ENCODE peak calls at places on chromosomes 5 and 9, in four cellular contexts. E, L, H and K are unnamed samples. For H3K4me1, the result is how much of the 10 kb centered on the place peaks cover.

GRCh38 chr9:80030801-80031200 is 459.0 kb downstream of the TLE4 start:
- DNase-seq in E (no peak), L (no peak), H (no peak), K (no peak)

GRCh38 chr9:1216532-1216931 is 166.4 kb downstream of the DMRT2 start:
- DNase-seq in E (no peak), L (no peak), H (no peak), K (no peak)

GRCh38 chr5:167217097-167217743 is 1074.2 kb upstream of the WWC1 start:
- DNase-seq in E (no peak), L (no peak), H (peak), K (peak)

GRCh38 chr5:131605086-131605485 is 29.9 kb downstream of the RAPGEF6 start:
- DNase-seq in E (no peak), L (no peak), H (no peak), K (no peak)

GRCh38 chr9:83701769-83702168 is 6.0 kb downstream of the UBQLN1 start:
- DNase-seq in E (no peak), L (no peak), H (peak), K (no peak)

GRCh38 chr9:105280730-105281129 is 36.3 kb downstream of the SLC44A1 start:
- DNase-seq in E (no peak), L (no peak), H (no peak), K (no peak)

GRCh38 chr5:1793301-1793740 is 6.3 kb downstream of the MRPL36 start:
- DNase-seq in E (no peak), L (no peak), H (peak), K (no peak)

GRCh38 chr9:16484178-16484577 is 386.3 kb downstream of the BNC2 start:
- DNase-seq in E (peak), L (no peak), H (no peak), K (no peak)

GRCh38 chr5:40236001-40236400 is 443.7 kb upstream of the PTGER4 start:
- DNase-seq in E (no peak), L (no peak), H (no peak), K (no peak)

GRCh38 chr5:151173711-151174611 is 16.4 kb upstream of the ANXA6 start:
- DNase-seq in E (no peak), L (peak), H (no peak), K (no peak)

GRCh38 chr5:44951371-44951770 is 142.6 kb downstream of the MRPS30 start:
- DNase-seq in E (no peak), L (no peak), H (no peak), K (no peak)

GRCh38 chr5:163658702-163659567 is 153.5 kb downstream of the MAT2B start:
- DNase-seq in E (peak), L (no peak), H (no peak), K (no peak)

GRCh38 chr9:5556101-5556500 is 45.8 kb downstream of the PDCD1LG2 start:
- DNase-seq in E (no peak), L (no peak), H (no peak), K (no peak)

GRCh38 chr9:37215456-37216229 is 95.3 kb downstream of the ZCCHC7 start:
- DNase-seq in E (no peak), L (no peak), H (peak), K (peak)

GRCh38 chr9:31140316-31140715 is 1244.1 kb upstream of the ACO1 start:
- DNase-seq in E (peak), L (no peak), H (peak), K (peak)

GRCh38 chr5:43642428-43642827 is 39.4 kb downstream of the NNT start:
- DNase-seq in E (no peak), L (no peak), H (no peak), K (no peak)

GRCh38 chr5:132238169-132238744 is 10.6 kb upstream of the P4HA2 start:
- DNase-seq in E (peak), L (peak), H (peak), K (peak)

GRCh38 chr5:60333103-60333502 is 366.9 kb downstream of the DEPDC1B start:
- DNase-seq in E (no peak), L (no peak), H (no peak), K (no peak)

GRCh38 chr5:124546643-124547042 is 199.8 kb downstream of the ZNF608 start:
- DNase-seq in E (no peak), L (no peak), H (peak), K (peak)

GRCh38 chr5:178348356-178349146 is 115.9 kb upstream of the PHYKPL start:
- DNase-seq in E (peak), L (no peak), H (no peak), K (no peak)

GRCh38 chr5:41863871-41864486 is 6.2 kb downstream of the OXCT1 start:
- DNase-seq in E (no peak), L (no peak), H (peak), K (peak)

GRCh38 chr5:160651682-160652645 is 200.0 kb downstream of the ATP10B start:
- DNase-seq in E (no peak), L (no peak), H (no peak), K (no peak)

GRCh38 chr5:160646033-160646432 is 206.0 kb downstream of the ATP10B start:
- DNase-seq in E (no peak), L (no peak), H (no peak), K (no peak)

GRCh38 chr5:160643588-160643987 is 208.4 kb downstream of the ATP10B start:
- DNase-seq in E (no peak), L (no peak), H (no peak), K (no peak)

GRCh38 chr5:160649304-160649703 is 202.7 kb downstream of the ATP10B start:
- DNase-seq in E (peak), L (no peak), H (no peak), K (peak)
- TF ChIP-seq CTCF in E (peak), L (no peak), H (no peak), K (peak)

DNA sequence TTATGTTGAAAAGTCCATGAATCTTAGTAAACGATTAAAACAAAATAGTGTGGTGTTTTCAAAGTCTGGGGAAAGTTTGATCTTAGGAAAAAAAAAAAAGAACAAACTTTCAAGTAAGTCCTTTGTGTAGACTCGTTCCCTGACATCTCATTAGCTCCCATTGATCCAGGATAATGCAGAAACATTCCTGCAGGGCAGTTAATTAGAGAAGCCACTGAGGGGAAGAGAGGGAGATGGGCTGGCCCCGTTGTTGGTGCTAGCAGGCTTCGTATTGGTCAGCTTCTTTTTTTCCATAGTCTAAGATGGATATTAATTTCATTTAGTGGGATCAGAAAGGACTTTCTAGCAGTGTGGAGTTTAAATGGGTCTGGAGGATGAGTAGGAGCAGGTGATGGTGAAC is 340.2 kb downstream of the DRD1 start:
- DNase-seq in E (no peak), L (no peak), H (no peak), K (no peak)
- H3K4me1 ChIP-seq in E (under half), L (under half), H (under half), K (under half)

GRCh38 chr5:162591724-162592123 is 524.2 kb downstream of the GABRG2 start:
- DNase-seq in E (no peak), L (no peak), H (no peak), K (no peak)

GRCh38 chr5:162593881-162594280 is 526.3 kb downstream of the GABRG2 start:
- DNase-seq in E (peak), L (no peak), H (no peak), K (peak)
- TF ChIP-seq CTCF in E (peak), L (no peak), H (no peak), K (peak)

DNA sequence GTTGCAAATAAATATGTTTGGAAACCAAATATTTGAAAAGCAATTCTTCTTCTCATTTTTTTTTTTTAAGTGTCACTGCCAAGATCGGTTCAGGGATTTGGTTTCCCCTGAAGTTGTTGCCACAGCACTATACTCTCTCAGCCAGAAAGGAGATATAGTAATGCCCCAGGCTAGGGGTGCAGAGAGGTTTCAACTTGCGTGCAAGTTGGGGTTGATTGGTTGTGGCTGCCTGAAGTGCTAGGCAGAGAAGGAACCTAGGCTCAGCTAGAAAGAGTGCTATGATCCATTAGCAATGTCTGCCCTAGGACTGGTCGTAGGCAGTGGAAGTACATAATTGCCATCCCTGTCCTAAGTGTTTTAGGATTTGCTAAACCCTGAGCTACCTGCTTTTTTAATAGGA is 136.6 kb upstream of the SMIM23 start:
- DNase-seq in E (no peak), L (no peak), H (no peak), K (no peak)
- H3K4me1 ChIP-seq in E (under half), L (under half), H (under half), K (under half)

DNA sequence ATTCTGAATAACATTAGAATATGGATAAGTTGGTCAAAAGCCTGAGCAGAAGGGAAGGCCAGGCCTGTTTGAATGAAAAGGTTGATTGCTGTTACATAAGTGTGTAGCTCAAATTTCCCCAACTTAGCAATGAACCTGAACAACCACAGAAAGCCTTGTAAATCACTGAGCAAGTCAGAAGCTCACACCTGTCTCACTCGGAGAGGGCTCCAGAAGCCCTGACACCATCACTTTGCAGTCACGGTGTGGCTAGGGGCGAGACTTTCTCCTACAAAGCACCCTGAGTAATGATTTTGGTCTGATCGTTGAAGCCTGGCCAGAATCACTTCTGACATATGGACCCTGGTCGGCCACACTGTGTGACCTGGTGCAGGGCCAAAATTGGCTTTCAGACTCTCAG is 62.0 kb downstream of the MTX3 start:
- DNase-seq in E (no peak), L (no peak), H (no peak), K (no peak)
- TF ChIP-seq CTCF in E (no peak), L (no peak), H (no peak), K (no peak)

GRCh38 chr9:35108946-35109575 is 6.1 kb upstream of the STOML2 start:
- DNase-seq in E (no peak), L (no peak), H (no peak), K (no peak)

GRCh38 chr9:35110327-35110758 is 5.3 kb downstream of the ATOSB start:
- DNase-seq in E (no peak), L (no peak), H (peak), K (peak)

GRCh38 chr9:35108461-35108860 is 5.5 kb upstream of the STOML2 start:
- DNase-seq in E (no peak), L (no peak), H (no peak), K (no peak)

GRCh38 chr9:35112257-35113020 is 3.2 kb downstream of the ATOSB start:
- DNase-seq in E (no peak), L (no peak), H (peak), K (no peak)

DNA sequence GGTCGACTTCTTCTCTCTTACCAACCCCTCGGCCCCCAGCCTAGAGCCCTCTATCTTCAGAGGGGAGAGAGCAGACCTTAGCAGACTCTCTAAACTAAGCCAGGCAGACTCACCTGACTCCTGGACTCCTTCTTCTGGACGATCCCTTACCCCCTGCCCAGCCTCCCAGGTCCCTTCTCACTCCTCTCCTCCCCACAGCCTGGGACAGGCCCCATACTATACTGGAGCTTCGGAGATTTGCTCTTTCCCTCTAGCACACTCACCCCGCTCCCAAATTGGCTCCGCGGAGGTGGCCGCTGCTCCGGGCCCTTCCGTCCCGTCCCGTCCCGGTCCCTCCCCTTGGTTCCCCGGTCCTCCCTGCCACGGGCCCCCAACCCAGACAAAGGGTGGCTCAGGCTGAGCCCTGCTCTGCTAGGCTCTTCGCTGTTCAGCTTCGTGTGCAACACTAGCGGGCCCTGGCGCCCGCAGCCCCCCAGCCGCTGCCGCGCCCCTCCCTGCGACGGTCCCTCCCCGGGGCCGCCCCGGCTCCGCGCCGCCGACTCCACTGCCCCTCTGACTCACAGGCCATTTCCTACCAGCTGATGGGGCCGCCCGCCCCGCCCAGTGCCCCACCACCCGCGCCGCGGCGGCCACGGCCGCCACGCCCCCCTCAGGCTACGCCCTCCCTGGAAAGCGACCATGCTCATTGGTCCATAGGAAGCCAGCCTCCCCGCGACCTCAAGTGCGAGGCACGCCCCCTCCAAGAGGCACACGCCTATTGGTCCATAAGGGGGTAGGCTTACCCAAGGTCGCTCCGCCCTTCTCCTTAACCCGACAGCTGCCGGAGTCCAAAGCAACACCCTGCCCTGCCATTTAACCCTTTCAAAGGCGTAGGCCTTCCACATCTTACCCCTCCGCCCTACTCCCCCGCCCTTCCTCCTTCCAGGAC is 4.4 kb downstream of the ATOSB start:
- DNase-seq in E (peak), L (peak), H (peak), K (peak)
- H3K4me1 ChIP-seq in E (under half), L (under half), H (under half), K (under half)